ENCODE peak calls at places on chromosomes 1 and 21, in nine cellular contexts. P is dorsolateral prefrontal cortex; X is stimulated activated CD4-positive, alpha-beta T cell treated with anti-CD3 and anti-CD28 coated beads, Interleukin-12 subunit alpha, Interleukin-12 subunit beta, amount 100 ng/mL, for 24 hours; W is RPMI7951; E is activated T-cell treated with anti-CD3 and anti-CD28 coated beads for 24 hours; V is effector memory CD4-positive, alpha-beta T cell; M is stimulated activated CD8-positive, alpha-beta memory T cell treated with anti-CD3 and anti-CD28 coated beads, Interleukin-15, amount 100 ng/mL, for 1 hour; I is ELR; G is neural crest cell. T is an unnamed sample.
A peak's percentile ranks its signal among the peaks of the same experiment; 100 is the strongest.

GRCh38 chr1:10824821-10825540 is 28.5 kb upstream of the CASZ1 start:
- DNase-seq in P (no peak), X (no peak), W (peak; percentile 63), E (no peak), V (no peak), M (no peak), I (peak; percentile 78), G (no peak), T (no peak)

GRCh38 chr1:47763456-47764171 is 233.6 kb downstream of the TRABD2B start:
- DNase-seq in P (no peak), X (no peak), W (no peak), E (no peak), V (no peak), M (no peak), I (no peak), G (no peak), T (no peak)

GRCh38 chr21:28521932-28522826 is 470.5 kb downstream of the LTN1 start:
- DNase-seq in P (no peak), X (no peak), W (no peak), E (no peak), V (no peak), M (no peak), I (peak; percentile 41), G (no peak), T (no peak)

GRCh38 chr1:31866450-31866801 is 50.6 kb upstream of the SPOCD1 start:
- DNase-seq in P (no peak), X (no peak), W (no peak), E (no peak), V (no peak), M (no peak), I (no peak), G (no peak), T (no peak)

GRCh38 chr1:84571150-84571535 is 3.1 kb downstream of the CTBS start:
- DNase-seq in P (no peak), X (no peak), W (peak; percentile 57), E (no peak), V (no peak), M (no peak), I (peak; percentile 77), G (no peak), T (no peak)

GRCh38 chr1:46719689-46720088 is 775 bp upstream of the EFCAB14 start:
- DNase-seq in P (no peak), X (no peak), W (no peak), E (no peak), V (no peak), M (no peak), I (peak; percentile 33), G (no peak), T (no peak)

GRCh38 chr21:36627242-36627641 is 71.7 kb upstream of the SIM2 start:
- DNase-seq in P (no peak), X (no peak), W (peak; percentile 52), E (no peak), V (no peak), M (no peak), I (peak; percentile 88), G (no peak), T (no peak)

GRCh38 chr1:22104865-22105437 is 37.9 kb downstream of the WNT4 start:
- DNase-seq in P (no peak), X (no peak), W (no peak), E (peak; percentile 20), V (peak; percentile 30), M (no peak), I (no peak), G (no peak), T (no peak)

GRCh38 chr1:113928129-113928949 is 785 bp upstream of the HIPK1 start:
- DNase-seq in P (no peak), X (no peak), W (peak; percentile 5), E (no peak), V (no peak), M (no peak), I (no peak), G (no peak), T (no peak)

GRCh38 chr1:41537257-41537656 is 52.8 kb upstream of the EDN2 start:
- DNase-seq in P (peak; percentile 19), X (no peak), W (no peak), E (no peak), V (no peak), M (no peak), I (peak; percentile 60), G (no peak), T (no peak)

GRCh38 chr1:238985312-238985711 is 401.1 kb upstream of the CHRM3 start:
- DNase-seq in P (no peak), X (no peak), W (no peak), E (no peak), V (no peak), M (no peak), I (peak; percentile 49), G (no peak), T (no peak)

GRCh38 chr1:115423776-115424175 is 85.7 kb upstream of the NGF start:
- DNase-seq in P (no peak), X (no peak), W (no peak), E (no peak), V (no peak), M (no peak), I (peak; percentile 50), G (no peak), T (no peak)

GRCh38 chr21:15804247-15804985 is 74.6 kb downstream of the USP25 start:
- DNase-seq in P (peak; percentile 52), X (no peak), W (peak; percentile 36), E (no peak), V (no peak), M (no peak), I (no peak), G (no peak), T (no peak)

GRCh38 chr1:212545941-212546638 is 62.5 kb upstream of the ATF3 start:
- DNase-seq in P (no peak), X (no peak), W (no peak), E (no peak), V (no peak), M (no peak), I (peak; percentile 43), G (no peak), T (no peak)

GRCh38 chr1:47023268-47024137 is at the start of gene CYP4X1:
- DNase-seq in P (no peak), X (no peak), W (no peak), E (no peak), V (no peak), M (no peak), I (no peak), G (peak; percentile 5), T (no peak)